ENCODE peak calls at places on chromosomes 16 and 17, in nine cellular contexts. H, J, O, S, I, E, B, W and C are unnamed samples.

GRCh38 chr16:15493416-15494181 is 59.2 kb downstream of the BMERB1 start:
- DNase-seq in J (no peak), O (no peak), I (peak; percentile 92), B (no peak), H (no peak), W (no peak), E (no peak), S (no peak), C (no peak)

GRCh38 chr16:74455619-74456289 is 34.5 kb upstream of the CLEC18B start:
- DNase-seq in J (no peak), W (no peak), B (no peak), I (peak; percentile 90), O (no peak), E (no peak), S (no peak), H (no peak), C (peak; percentile 27)

GRCh38 chr16:49487746-49488145 is 114.1 kb downstream of the C16orf78 start:
- DNase-seq in W (no peak), H (no peak), J (no peak), O (no peak), E (no peak), B (peak; percentile 44), S (no peak), I (no peak), C (no peak)

GRCh38 chr17:75565618-75566017 is 22.0 kb upstream of the MYO15B start:
- DNase-seq in S (no peak), B (no peak), E (no peak), J (peak; percentile 2), W (no peak), H (no peak), I (no peak), O (no peak), C (no peak)

GRCh38 chr16:15759070-15759469 is 97.8 kb downstream of the MYH11 start:
- DNase-seq in S (no peak), J (no peak), I (no peak), O (no peak), H (no peak), E (no peak), B (no peak), W (no peak), C (no peak)

GRCh38 chr16:29147710-29148425 is 163.0 kb downstream of the LAT start:
- DNase-seq in B (peak; percentile 54), O (no peak), W (no peak), I (no peak), E (no peak), H (no peak), S (no peak), J (no peak), C (no peak)

GRCh38 chr16:11627822-11628457 is 40.3 kb upstream of the SNN start:
- DNase-seq in E (peak; percentile 77), O (no peak), W (no peak), S (no peak), I (peak; percentile 91), J (peak; percentile 54), B (no peak), H (no peak), C (no peak)

GRCh38 chr17:65742433-65743312 is 181.2 kb upstream of the AXIN2 start:
- DNase-seq in H (no peak), J (no peak), W (no peak), S (no peak), O (peak; percentile 40), B (no peak), I (peak; percentile 94), E (no peak), C (no peak)

GRCh38 chr17:48155889-48156670 is 48.5 kb downstream of the SNX11 start:
- DNase-seq in I (no peak), W (no peak), S (no peak), E (no peak), H (no peak), B (no peak), J (no peak), O (no peak), C (no peak)

GRCh38 chr17:8152981-8153549 is 861 bp upstream of the PER1 start:
- DNase-seq in W (peak; percentile 55), S (no peak), H (no peak), E (no peak), I (no peak), B (no peak), J (no peak), O (no peak), C (no peak)

GRCh38 chr17:82882715-82883446 is 43.1 kb upstream of the ZNF750 start:
- DNase-seq in J (peak; percentile 51), I (no peak), H (peak; percentile 92), W (peak; percentile 96), O (no peak), E (no peak), S (peak; percentile 84), B (peak; percentile 93), C (peak; percentile 82)

GRCh38 chr16:51508813-51509212 is 357.7 kb upstream of the SALL1 start:
- DNase-seq in E (no peak), B (no peak), O (no peak), S (no peak), H (no peak), J (no peak), I (no peak), W (no peak), C (no peak)

DNA sequence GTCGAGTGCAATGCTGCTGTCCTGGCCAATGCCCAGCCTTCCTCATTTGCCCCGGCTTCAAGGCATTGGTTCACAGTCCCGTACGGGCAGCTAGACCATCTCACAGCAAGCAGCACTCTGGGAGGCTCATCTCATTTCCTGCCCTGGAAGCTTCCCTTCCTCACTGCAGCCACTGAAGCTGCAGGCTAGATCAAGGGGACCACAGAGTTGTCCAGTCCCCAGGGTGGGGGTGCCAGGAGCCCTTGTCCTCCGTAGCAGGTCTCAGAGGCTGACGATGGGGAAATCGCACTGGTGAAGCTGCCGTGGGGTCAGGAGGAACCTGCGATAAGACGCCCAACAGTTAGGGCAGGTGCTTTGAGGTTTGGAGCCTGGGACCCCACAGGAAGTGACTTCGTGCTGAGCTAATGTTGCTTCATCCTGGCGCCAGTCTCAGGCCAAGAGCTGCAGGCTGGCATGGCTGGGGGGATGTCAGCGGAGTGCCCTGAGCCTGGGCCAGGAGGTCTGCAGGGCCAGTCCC is at the start of gene SPNS3:
- DNase-seq in O (no peak), I (no peak), H (peak; percentile 38), S (peak; percentile 43), W (no peak), E (no peak), B (peak; percentile 80), J (no peak), C (peak; percentile 21)
- H3K4me3 ChIP-seq in O (no peak within 1 kb of the TSS), I (no peak within 1 kb of the TSS), H (peak within 1 kb of the TSS; percentile 55), S (peak within 1 kb of the TSS; percentile 46), W (no peak within 1 kb of the TSS), E (no peak within 1 kb of the TSS), B (no peak within 1 kb of the TSS), J (no peak within 1 kb of the TSS), C (no peak within 1 kb of the TSS)

DNA sequence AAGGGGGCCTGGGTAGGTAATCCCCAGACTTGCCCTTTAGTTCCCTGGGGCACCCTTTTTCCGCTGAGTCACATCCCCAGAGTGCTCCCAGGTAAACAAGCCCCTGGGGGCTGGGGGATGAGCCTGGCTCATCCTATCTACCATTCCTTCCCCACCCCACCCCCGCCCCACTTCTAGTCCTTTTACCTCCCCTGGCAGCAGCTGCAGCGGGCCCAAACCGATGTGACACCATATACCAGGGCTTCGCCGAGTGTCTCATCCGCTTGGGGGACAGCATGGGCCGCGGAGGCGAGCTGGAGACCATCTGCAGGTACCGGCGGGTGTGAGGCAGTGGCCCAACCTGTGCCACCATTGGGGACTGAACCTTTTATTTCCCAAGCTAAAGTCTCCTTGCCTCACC is 860 bp downstream of the NRN1L start:
- DNase-seq in I (no peak), B (no peak), S (no peak), E (no peak), J (no peak), W (no peak), H (no peak), O (no peak), C (no peak)
- H3K27ac ChIP-seq in I (no peak overlapping the region), B (no peak overlapping the region), S (no peak overlapping the region), E (peak overlapping the region; percentile 68), J (no peak overlapping the region), W (no peak overlapping the region), H (no peak overlapping the region), O (no peak overlapping the region), C (no peak overlapping the region)

GRCh38 chr16:10408824-10409381 is 23.0 kb downstream of the ATF7IP2 start:
- DNase-seq in S (no peak), J (no peak), H (no peak), W (no peak), I (peak; percentile 48), O (no peak), B (no peak), E (no peak), C (no peak)

GRCh38 chr16:10410469-10410868 is 24.6 kb downstream of the ATF7IP2 start:
- DNase-seq in B (no peak), J (no peak), I (no peak), O (no peak), E (no peak), H (no peak), S (no peak), W (no peak), C (no peak)

DNA sequence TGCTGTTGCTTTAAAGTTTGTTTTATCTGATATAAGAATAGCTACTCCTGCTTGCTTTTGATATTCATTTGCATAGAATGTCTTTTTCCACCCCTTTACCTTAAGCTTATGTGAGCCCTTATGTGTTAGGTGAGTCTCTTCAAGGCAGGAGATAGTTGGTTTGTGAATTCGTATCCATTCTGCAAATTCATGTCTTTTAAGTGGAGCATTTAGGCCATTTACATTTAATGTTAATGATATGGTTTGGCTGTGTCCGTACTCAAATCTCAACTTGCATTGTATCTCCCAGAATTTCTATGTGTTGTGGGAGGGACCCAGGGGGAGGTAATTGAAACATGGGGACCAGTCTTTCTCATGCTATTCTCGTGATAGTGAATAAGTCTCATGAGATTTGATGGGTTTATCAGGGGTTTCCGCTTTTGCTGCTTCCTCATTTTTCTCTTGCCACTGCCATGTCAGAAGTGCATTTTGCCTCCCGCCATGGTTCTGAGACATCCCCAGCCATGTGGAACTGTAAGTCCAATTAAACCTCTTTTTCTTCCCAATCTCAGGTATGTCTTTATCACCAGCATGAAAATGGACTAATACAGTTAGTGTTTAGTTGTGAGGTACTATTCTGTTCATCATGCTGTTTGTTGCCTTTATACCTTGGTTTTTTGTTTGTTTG is 27.2 kb downstream of the ATF7IP2 start:
- DNase-seq in I (no peak), E (no peak), W (no peak), J (no peak), B (no peak), H (no peak), S (no peak), O (no peak), C (no peak)
- H3K9me3 ChIP-seq in I (no peaks in the 10 kb centered on the region), E (peaks cover 4% of the 10 kb centered on the region), W (no peaks in the 10 kb centered on the region), J (peaks cover 39% of the 10 kb centered on the region), B (peaks cover 94% of the 10 kb centered on the region), H (peaks cover 38% of the 10 kb centered on the region), S (peaks cover 28% of the 10 kb centered on the region), O (peaks cover 44% of the 10 kb centered on the region), C (peaks cover 2% of the 10 kb centered on the region)

DNA sequence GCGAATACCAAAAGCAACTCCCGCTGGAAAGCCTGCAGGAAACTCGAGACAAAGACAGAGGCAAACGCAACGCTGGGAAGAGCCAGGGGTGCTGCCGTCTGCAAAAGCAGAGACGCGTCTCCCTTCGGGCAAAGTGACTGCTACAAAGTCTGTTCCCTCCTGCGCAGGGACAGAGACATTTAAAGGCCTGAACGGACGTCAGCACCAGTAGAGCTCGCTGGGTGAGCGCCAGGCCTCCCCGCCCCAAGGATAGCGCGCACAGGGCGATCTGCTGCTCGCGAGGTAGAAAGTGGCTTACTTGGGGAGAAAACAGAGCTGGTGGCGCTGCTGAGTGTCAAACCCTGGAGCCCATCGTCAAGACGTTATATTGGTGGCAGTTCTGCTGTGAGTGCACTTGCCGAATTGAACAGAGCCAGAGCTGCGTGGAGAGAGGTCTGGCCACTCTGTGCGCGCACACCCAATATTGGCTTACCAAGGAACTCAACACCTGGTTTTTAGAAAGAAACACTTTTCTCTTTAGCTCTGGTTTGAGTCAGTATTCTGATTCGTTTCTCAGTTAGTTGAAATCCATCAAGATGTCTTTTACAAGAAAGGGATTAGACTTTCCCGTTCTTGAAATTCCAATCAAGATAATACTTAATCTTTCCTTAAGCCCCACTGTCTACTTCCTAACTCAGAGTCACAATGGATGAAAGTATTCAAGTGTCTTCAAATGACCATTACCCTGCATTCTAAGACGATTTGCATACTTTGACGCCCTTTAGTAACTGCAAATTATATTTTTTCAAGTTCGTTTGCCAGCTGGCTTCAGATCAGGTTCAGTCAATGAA is 190.1 kb downstream of the USP22 start:
- DNase-seq in J (peak; percentile 56), O (no peak), B (peak; percentile 72), S (no peak), H (no peak), I (peak; percentile 19), W (peak; percentile 39), E (peak; percentile 64), C (no peak)
- H3K4me3 ChIP-seq in J (peak overlapping the region; percentile 46), O (peak overlapping the region; percentile 29), B (no peak overlapping the region), S (peak overlapping the region; percentile 37), H (no peak overlapping the region), I (no peak overlapping the region), W (peak overlapping the region; percentile 20), E (peak overlapping the region; percentile 26), C (no peak overlapping the region)